ENCODE peak calls at places on chromosomes 1 and 21, in six cellular contexts. Z, R, B, N, P and G are unnamed samples.

GRCh38 chr1:191888996-191889622 is 269.2 kb upstream of the RGS18 start:
- DNase-seq in B (no peak), R (no peak), P (no peak), Z (no peak), N (no peak), G (no peak)

GRCh38 chr1:153536618-153537375 is 1.0 kb upstream of the S100A6 start:
- DNase-seq in R (no peak), B (no peak), Z (no peak), P (no peak), N (no peak), G (no peak)

GRCh38 chr1:94855307-94855700 is 35.1 kb downstream of the SLC44A3 start:
- DNase-seq in R (peak; percentile 15), N (no peak), P (peak; percentile 65), B (no peak), Z (no peak), G (no peak)

GRCh38 chr1:40848530-40849189 is 13.5 kb downstream of the CITED4 start:
- DNase-seq in N (no peak), R (peak; percentile 74), B (peak; percentile 47), Z (no peak), P (peak; percentile 61), G (peak; percentile 77)

GRCh38 chr1:52709016-52709415 is 10.9 kb upstream of the COA7 start:
- DNase-seq in Z (no peak), P (no peak), R (no peak), N (no peak), B (no peak), G (no peak)

GRCh38 chr1:61244114-61244513 is 161.8 kb downstream of the NFIA start:
- DNase-seq in P (no peak), Z (no peak), B (no peak), R (no peak), N (no peak), G (no peak)

GRCh38 chr1:210384625-210385024 is 55.9 kb downstream of the HHAT start:
- DNase-seq in R (no peak), Z (no peak), P (no peak), N (no peak), B (no peak), G (no peak)

GRCh38 chr1:192580351-192580962 is 4.9 kb downstream of the RGS1 start:
- DNase-seq in B (peak; percentile 25), Z (no peak), P (no peak), N (no peak), R (peak; percentile 53), G (no peak)

GRCh38 chr1:207223162-207223561 is 98.3 kb upstream of the CD55 start:
- DNase-seq in R (no peak), Z (no peak), P (no peak), N (no peak), B (no peak), G (no peak)

GRCh38 chr1:172351347-172351746 is 69.1 kb upstream of the C1orf105 start:
- DNase-seq in B (no peak), R (no peak), Z (no peak), N (no peak), P (no peak), G (no peak)

GRCh38 chr1:41482906-41483895 is 1.3 kb downstream of the EDN2 start:
- DNase-seq in Z (no peak), P (no peak), R (no peak), B (no peak), N (no peak), G (peak; percentile 73)

GRCh38 chr1:186033744-186034345 is 299.7 kb downstream of the HMCN1 start:
- DNase-seq in R (no peak), P (no peak), N (no peak), Z (no peak), B (peak; percentile 14), G (no peak)

GRCh38 chr1:188364927-188365449 is 1536.2 kb downstream of the PLA2G4A start:
- DNase-seq in Z (no peak), N (no peak), B (no peak), R (no peak), P (no peak), G (no peak)

GRCh38 chr1:110667766-110668165 is 7.0 kb downstream of the KCNA3 start:
- DNase-seq in B (no peak), P (no peak), R (no peak), Z (no peak), N (no peak), G (no peak)

GRCh38 chr21:41366522-41367151 is 4.8 kb downstream of the MX2 start:
- DNase-seq in Z (peak; percentile 13), P (no peak), R (no peak), N (no peak), B (peak; percentile 61), G (no peak)

GRCh38 chr1:169784102-169784501 is 10.6 kb downstream of the METTL18 start:
- DNase-seq in R (no peak), Z (no peak), P (no peak), B (no peak), N (no peak), G (no peak)

GRCh38 chr1:52825868-52826267 is 16.7 kb upstream of the ZYG11A start:
- DNase-seq in R (peak; percentile 54), N (no peak), B (no peak), P (no peak), Z (no peak), G (no peak)

GRCh38 chr1:28394136-28394535 is 24.6 kb downstream of the PHACTR4 start:
- DNase-seq in B (no peak), R (no peak), N (no peak), Z (no peak), P (no peak), G (no peak)

GRCh38 chr1:228544921-228545591 is 57.9 kb downstream of the RNF187 start:
- DNase-seq in R (no peak), B (no peak), Z (no peak), N (no peak), P (no peak), G (no peak)

GRCh38 chr21:42539931-42540343 is 26.3 kb downstream of the SLC37A1 start:
- DNase-seq in Z (no peak), P (no peak), N (no peak), B (no peak), R (no peak), G (no peak)

GRCh38 chr1:178908358-178908757 is 37.5 kb upstream of the ANGPTL1 start:
- DNase-seq in Z (no peak), B (no peak), N (no peak), P (no peak), R (no peak), G (no peak)

GRCh38 chr1:30525980-30526651 is 197.3 kb downstream of the MATN1 start:
- DNase-seq in R (peak; percentile 43), P (no peak), Z (no peak), N (no peak), B (peak; percentile 64), G (no peak)

GRCh38 chr1:232980336-232980978 is 30.0 kb downstream of the NTPCR start:
- DNase-seq in R (no peak), B (no peak), P (no peak), Z (no peak), N (no peak), G (no peak)

GRCh38 chr21:15065381-15066230 is 806 bp upstream of the NRIP1 start:
- DNase-seq in P (no peak), Z (peak; percentile 51), B (no peak), N (peak; percentile 21), R (peak; percentile 49), G (peak; percentile 30)

GRCh38 chr1:187842406-187843165 is 1013.8 kb downstream of the PLA2G4A start:
- DNase-seq in R (no peak), B (no peak), Z (no peak), N (no peak), P (no peak), G (no peak)

GRCh38 chr1:152461544-152461943 is 47.5 kb upstream of the CRNN start:
- DNase-seq in P (peak; percentile 54), B (no peak), N (no peak), R (peak; percentile 81), Z (no peak), G (peak; percentile 44)

GRCh38 chr1:220711086-220711809 is 21.1 kb downstream of the C1orf115 start:
- DNase-seq in R (no peak), N (no peak), B (no peak), Z (no peak), P (no peak), G (no peak)

GRCh38 chr1:246280551-246280950 is 226.5 kb downstream of the SMYD3 start:
- DNase-seq in N (no peak), B (no peak), R (peak; percentile 9), Z (no peak), P (no peak), G (peak; percentile 25)

GRCh38 chr1:15295676-15296075 is 48.7 kb downstream of the FHAD1 start:
- DNase-seq in P (no peak), Z (no peak), N (no peak), B (no peak), R (no peak), G (no peak)

GRCh38 chr1:173430707-173431662 is 46.1 kb upstream of the PRDX6 start:
- DNase-seq in P (peak; percentile 97), B (peak; percentile 67), R (peak; percentile 80), Z (peak; percentile 63), N (peak; percentile 42), G (peak; percentile 60)

GRCh38 chr1:217617120-217617519 is 13.8 kb downstream of the GPATCH2 start:
- DNase-seq in Z (no peak), P (no peak), N (no peak), R (no peak), B (no peak), G (no peak)

GRCh38 chr21:21101911-21102310 is 103.7 kb downstream of the NCAM2 start:
- DNase-seq in P (no peak), R (peak; percentile 61), B (peak; percentile 5), Z (no peak), N (no peak), G (peak; percentile 15)

GRCh38 chr1:168202941-168203654 is 22.7 kb upstream of the SFT2D2 start:
- DNase-seq in B (no peak), R (no peak), P (no peak), Z (no peak), N (no peak), G (no peak)

GRCh38 chr1:2865571-2866414 is 64.3 kb upstream of the TTC34 start:
- DNase-seq in N (no peak), Z (no peak), P (no peak), R (no peak), B (no peak), G (no peak)

GRCh38 chr1:6454856-6455751 is 10.9 kb downstream of the TNFRSF25 start:
- DNase-seq in N (no peak), B (no peak), Z (no peak), P (no peak), R (no peak), G (peak; percentile 74)

GRCh38 chr1:115428262-115428661 is 90.2 kb upstream of the NGF start:
- DNase-seq in N (no peak), R (no peak), B (no peak), P (no peak), Z (no peak), G (no peak)

GRCh38 chr1:41341365-41341683 is 19.9 kb upstream of the FOXO6 start:
- DNase-seq in N (no peak), Z (no peak), B (no peak), R (no peak), P (no peak), G (no peak)

GRCh38 chr1:25756210-25756609 is 43.8 kb upstream of the SELENON start:
- DNase-seq in B (no peak), R (no peak), N (no peak), Z (no peak), P (no peak), G (no peak)